ENCODE peak calls at places on chromosomes 13 and 19, in five cellular contexts. One of them, this sample, is unnamed.

GRCh38 chr19:34734601-34735103 is 609 bp downstream of the ZNF181 start:
- DNase-seq in fibroblast of lung: no peak
- DNase-seq in AG04449: no peak
- DNase-seq in uterus: no peak
- DNase-seq in astrocyte of the spinal cord: no peak
- DNase-seq in this sample: no peak

GRCh38 chr13:29279859-29280258 is 315.6 kb downstream of the SLC7A1 start:
- DNase-seq in AG04449: no peak
- DNase-seq in uterus: no peak
- DNase-seq in astrocyte of the spinal cord: no peak
- DNase-seq in fibroblast of lung: no peak
- DNase-seq in this sample: no peak

GRCh38 chr19:14113762-14114414 is 3.7 kb downstream of the PRKACA start:
- DNase-seq in AG04449: no peak
- DNase-seq in astrocyte of the spinal cord: no peak
- DNase-seq in uterus: no peak
- DNase-seq in fibroblast of lung: no peak
- DNase-seq in this sample: no peak

GRCh38 chr19:43984687-43985000 is 656 bp downstream of the ZNF155 start:
- DNase-seq in AG04449: no peak
- DNase-seq in fibroblast of lung: no peak
- DNase-seq in uterus: no peak
- DNase-seq in astrocyte of the spinal cord: no peak
- DNase-seq in this sample: no peak

GRCh38 chr19:52492991-52493470 is 34.4 kb upstream of the ZNF808 start:
- DNase-seq in uterus: peak
- DNase-seq in fibroblast of lung: no peak
- DNase-seq in AG04449: no peak
- DNase-seq in astrocyte of the spinal cord: no peak
- DNase-seq in this sample: no peak

GRCh38 chr13:27968316-27969072 is 621 bp downstream of the CDX2 start:
- DNase-seq in astrocyte of the spinal cord: no peak
- DNase-seq in uterus: no peak
- DNase-seq in fibroblast of lung: no peak
- DNase-seq in AG04449: no peak
- DNase-seq in this sample: no peak

GRCh38 chr19:6015841-6016545 is 38.1 kb upstream of the RANBP3 start:
- DNase-seq in AG04449: no peak
- DNase-seq in fibroblast of lung: no peak
- DNase-seq in uterus: no peak
- DNase-seq in astrocyte of the spinal cord: no peak
- DNase-seq in this sample: no peak

GRCh38 chr19:43618921-43619261 is 538 bp downstream of the ZNF428 start:
- DNase-seq in uterus: no peak
- DNase-seq in AG04449: no peak
- DNase-seq in astrocyte of the spinal cord: no peak
- DNase-seq in fibroblast of lung: no peak
- DNase-seq in this sample: peak

GRCh38 chr19:6227941-6228325 is 51.8 kb downstream of the MLLT1 start:
- DNase-seq in fibroblast of lung: no peak
- DNase-seq in uterus: no peak
- DNase-seq in astrocyte of the spinal cord: no peak
- DNase-seq in AG04449: no peak
- DNase-seq in this sample: no peak

GRCh38 chr19:11538232-11539036 is at the start of gene CNN1:
- DNase-seq in AG04449: no peak
- DNase-seq in astrocyte of the spinal cord: peak
- DNase-seq in uterus: peak
- DNase-seq in fibroblast of lung: peak
- DNase-seq in this sample: peak

GRCh38 chr19:35439921-35440320 is 8.1 kb upstream of the FFAR2 start:
- DNase-seq in fibroblast of lung: no peak
- DNase-seq in AG04449: no peak
- DNase-seq in astrocyte of the spinal cord: no peak
- DNase-seq in uterus: no peak
- DNase-seq in this sample: no peak

GRCh38 chr13:25232937-25233515 is 54.3 kb downstream of the MTMR6 start:
- DNase-seq in AG04449: no peak
- DNase-seq in astrocyte of the spinal cord: peak
- DNase-seq in fibroblast of lung: peak
- DNase-seq in uterus: no peak
- DNase-seq in this sample: peak

GRCh38 chr13:34867590-34867989 is 74.5 kb upstream of the NBEA start:
- DNase-seq in fibroblast of lung: peak
- DNase-seq in astrocyte of the spinal cord: peak
- DNase-seq in AG04449: peak
- DNase-seq in uterus: no peak
- DNase-seq in this sample: peak

GRCh38 chr13:112247471-112248405 is 128.4 kb upstream of the SPACA7 start:
- DNase-seq in AG04449: no peak
- DNase-seq in fibroblast of lung: no peak
- DNase-seq in astrocyte of the spinal cord: no peak
- DNase-seq in uterus: no peak
- DNase-seq in this sample: no peak

GRCh38 chr19:38221919-38222828 is 1.8 kb downstream of the DPF1 start:
- DNase-seq in astrocyte of the spinal cord: no peak
- DNase-seq in AG04449: no peak
- DNase-seq in uterus: no peak
- DNase-seq in fibroblast of lung: no peak
- DNase-seq in this sample: no peak

GRCh38 chr13:33639640-33640080 is 178.3 kb upstream of the RFC3 start:
- DNase-seq in fibroblast of lung: no peak
- DNase-seq in uterus: no peak
- DNase-seq in AG04449: no peak
- DNase-seq in astrocyte of the spinal cord: no peak
- DNase-seq in this sample: no peak

DNA sequence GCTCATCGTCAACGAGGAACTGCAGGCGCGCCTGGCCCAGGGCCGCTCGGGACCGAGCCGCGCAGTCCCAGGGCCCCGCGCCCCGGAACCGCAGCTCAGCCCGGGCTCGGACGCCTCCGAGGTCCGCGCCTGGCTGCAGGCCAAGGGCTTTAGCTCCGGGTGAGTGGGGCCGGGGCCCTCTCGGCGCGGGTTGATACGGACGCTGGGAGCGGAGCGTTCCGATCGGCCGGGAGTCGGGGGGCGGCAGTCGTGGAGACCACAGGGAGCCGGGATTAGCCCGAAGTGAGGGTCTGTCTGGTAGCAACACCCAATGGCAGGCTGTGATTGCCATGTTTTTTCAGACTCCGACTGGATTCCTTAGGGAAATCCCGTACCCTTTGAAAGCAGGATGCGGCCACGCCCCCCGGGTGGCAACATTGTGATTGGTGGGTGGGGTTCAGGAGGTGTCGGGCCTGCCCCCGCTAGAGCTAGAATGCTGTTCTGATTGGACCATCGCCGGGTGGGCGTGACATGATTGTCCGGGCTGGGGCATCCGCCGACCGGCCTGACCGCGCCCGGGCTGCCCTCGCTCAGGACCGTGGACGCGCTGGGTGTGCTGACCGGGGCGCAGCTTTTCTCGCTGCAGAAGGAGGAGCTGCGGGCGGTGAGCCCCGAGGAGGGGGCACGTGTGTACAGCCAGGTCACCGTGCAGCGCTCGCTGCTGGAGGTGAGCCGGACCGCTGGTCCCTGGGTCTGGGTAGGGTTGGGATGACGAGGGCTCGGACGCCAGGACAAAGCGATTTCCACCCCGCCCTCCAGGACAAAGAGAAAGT is 11.3 kb downstream of the EPS8L1 start:
- DNase-seq in astrocyte of the spinal cord: peak
- DNase-seq in AG04449: peak
- DNase-seq in fibroblast of lung: peak
- DNase-seq in uterus: peak
- DNase-seq in this sample: peak
- H3K4me3 ChIP-seq in astrocyte of the spinal cord: peak
- H3K4me3 ChIP-seq in AG04449: peak
- H3K4me3 ChIP-seq in fibroblast of lung: peak
- H3K4me3 ChIP-seq in uterus: peak
- H3K4me3 ChIP-seq in this sample: peak

GRCh38 chr19:29670255-29670654 is 5.0 kb downstream of the PLEKHF1 start:
- DNase-seq in fibroblast of lung: no peak
- DNase-seq in AG04449: no peak
- DNase-seq in astrocyte of the spinal cord: no peak
- DNase-seq in uterus: no peak
- DNase-seq in this sample: no peak

GRCh38 chr19:29672933-29673336 is 7.7 kb downstream of the PLEKHF1 start:
- DNase-seq in AG04449: no peak
- DNase-seq in astrocyte of the spinal cord: no peak
- DNase-seq in uterus: no peak
- DNase-seq in fibroblast of lung: no peak
- DNase-seq in this sample: no peak

GRCh38 chr19:29672319-29672932 is 7.2 kb downstream of the PLEKHF1 start:
- DNase-seq in astrocyte of the spinal cord: no peak
- DNase-seq in uterus: no peak
- DNase-seq in AG04449: no peak
- DNase-seq in fibroblast of lung: no peak
- DNase-seq in this sample: no peak

GRCh38 chr19:29673451-29674371 is 8.4 kb downstream of the PLEKHF1 start:
- DNase-seq in astrocyte of the spinal cord: no peak
- DNase-seq in fibroblast of lung: no peak
- DNase-seq in uterus: no peak
- DNase-seq in AG04449: no peak
- DNase-seq in this sample: no peak

GRCh38 chr19:29671393-29672076 is 6.3 kb downstream of the PLEKHF1 start:
- DNase-seq in astrocyte of the spinal cord: peak
- DNase-seq in uterus: peak
- DNase-seq in AG04449: no peak
- DNase-seq in fibroblast of lung: no peak
- DNase-seq in this sample: peak
- TF ChIP-seq CTCF in astrocyte of the spinal cord: no peak
- TF ChIP-seq CTCF in uterus: no peak
- TF ChIP-seq CTCF in AG04449: no peak
- TF ChIP-seq CTCF in fibroblast of lung: no peak
- TF ChIP-seq CTCF in this sample: peak

GRCh38 chr19:16190736-16191135 is 5.5 kb downstream of the FAM32A start:
- DNase-seq in fibroblast of lung: no peak
- DNase-seq in uterus: no peak
- DNase-seq in astrocyte of the spinal cord: no peak
- DNase-seq in AG04449: no peak
- DNase-seq in this sample: no peak

GRCh38 chr19:16191216-16191908 is 6.2 kb downstream of the FAM32A start:
- DNase-seq in fibroblast of lung: no peak
- DNase-seq in astrocyte of the spinal cord: no peak
- DNase-seq in uterus: no peak
- DNase-seq in AG04449: no peak
- DNase-seq in this sample: no peak

GRCh38 chr19:16193466-16193865 is 4.2 kb upstream of the AP1M1 start:
- DNase-seq in uterus: no peak
- DNase-seq in fibroblast of lung: no peak
- DNase-seq in astrocyte of the spinal cord: no peak
- DNase-seq in AG04449: no peak
- DNase-seq in this sample: no peak

GRCh38 chr19:16188521-16188920 is 3.3 kb downstream of the FAM32A start:
- DNase-seq in AG04449: no peak
- DNase-seq in fibroblast of lung: no peak
- DNase-seq in uterus: no peak
- DNase-seq in astrocyte of the spinal cord: no peak
- DNase-seq in this sample: no peak

DNA sequence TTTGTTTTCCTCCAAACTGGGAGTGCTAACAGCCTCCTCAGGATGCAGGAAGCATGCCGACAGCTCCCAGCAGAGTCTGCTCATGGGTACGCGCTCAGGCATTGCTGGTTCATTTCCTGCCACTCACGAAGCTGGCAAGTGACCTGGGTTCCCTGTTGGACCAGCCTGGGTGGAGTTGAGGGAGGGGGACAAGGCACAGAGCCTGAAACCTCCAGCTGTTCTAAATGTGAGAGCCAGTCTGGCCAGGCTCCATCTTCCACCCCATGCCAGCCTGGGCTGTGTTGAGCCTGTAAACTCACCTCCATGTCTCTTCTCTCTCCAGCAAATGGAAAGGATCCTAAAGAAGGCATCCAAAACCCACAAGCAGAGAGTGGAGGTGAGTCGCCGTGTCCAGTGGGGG is 5.0 kb downstream of the FAM32A start:
- DNase-seq in uterus: no peak
- DNase-seq in AG04449: no peak
- DNase-seq in astrocyte of the spinal cord: no peak
- DNase-seq in fibroblast of lung: no peak
- DNase-seq in this sample: no peak
- H3K4me3 ChIP-seq in uterus: no peak
- H3K4me3 ChIP-seq in AG04449: no peak
- H3K4me3 ChIP-seq in astrocyte of the spinal cord: no peak
- H3K4me3 ChIP-seq in fibroblast of lung: no peak
- H3K4me3 ChIP-seq in this sample: no peak

DNA sequence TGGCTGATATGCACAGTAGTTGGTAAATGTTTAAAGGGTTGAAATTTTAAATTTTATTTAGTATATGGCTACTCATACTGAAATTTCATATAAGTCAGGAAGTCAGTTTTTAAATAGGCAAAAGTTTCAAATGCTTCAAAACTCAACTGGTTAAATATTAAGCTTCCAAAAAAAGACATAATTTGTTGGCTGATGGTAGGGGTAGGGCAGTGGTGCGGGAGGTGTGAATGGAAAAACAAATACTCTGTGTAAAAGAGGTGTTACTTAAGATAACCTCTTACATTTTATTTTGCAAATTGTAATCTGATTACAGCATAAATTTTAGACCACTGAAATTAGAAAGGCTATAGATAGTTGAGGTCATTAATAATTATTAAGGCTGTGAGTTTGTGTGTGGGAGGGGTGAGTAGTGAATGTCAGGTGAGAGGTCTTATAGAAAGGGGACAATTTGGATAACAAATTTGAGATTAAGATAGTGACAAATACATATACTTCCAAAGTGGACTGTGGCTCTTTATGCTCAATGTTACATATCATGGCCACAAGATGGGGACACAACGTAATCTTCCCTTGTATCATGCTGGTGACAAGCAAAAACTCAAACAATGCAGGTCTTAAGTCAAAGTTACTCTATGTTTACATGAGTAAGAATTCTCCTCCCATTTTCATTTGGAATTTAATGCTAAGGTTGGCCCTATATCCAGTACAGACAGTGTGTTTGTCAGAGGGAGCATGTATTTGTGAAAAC is 36.6 kb upstream of the OXGR1 start:
- DNase-seq in fibroblast of lung: peak
- DNase-seq in AG04449: no peak
- DNase-seq in astrocyte of the spinal cord: peak
- DNase-seq in uterus: no peak
- DNase-seq in this sample: peak
- TF ChIP-seq CTCF in fibroblast of lung: no peak
- TF ChIP-seq CTCF in AG04449: no peak
- TF ChIP-seq CTCF in astrocyte of the spinal cord: peak
- TF ChIP-seq CTCF in uterus: no peak
- TF ChIP-seq CTCF in this sample: peak

GRCh38 chr19:56111601-56112312 is 9.3 kb downstream of the ZNF787 start:
- DNase-seq in astrocyte of the spinal cord: no peak
- DNase-seq in uterus: no peak
- DNase-seq in fibroblast of lung: no peak
- DNase-seq in AG04449: no peak
- DNase-seq in this sample: no peak
- H3K4me3 ChIP-seq in astrocyte of the spinal cord: no peak
- H3K4me3 ChIP-seq in uterus: no peak
- H3K4me3 ChIP-seq in fibroblast of lung: no peak
- H3K4me3 ChIP-seq in AG04449: no peak
- H3K4me3 ChIP-seq in this sample: no peak

DNA sequence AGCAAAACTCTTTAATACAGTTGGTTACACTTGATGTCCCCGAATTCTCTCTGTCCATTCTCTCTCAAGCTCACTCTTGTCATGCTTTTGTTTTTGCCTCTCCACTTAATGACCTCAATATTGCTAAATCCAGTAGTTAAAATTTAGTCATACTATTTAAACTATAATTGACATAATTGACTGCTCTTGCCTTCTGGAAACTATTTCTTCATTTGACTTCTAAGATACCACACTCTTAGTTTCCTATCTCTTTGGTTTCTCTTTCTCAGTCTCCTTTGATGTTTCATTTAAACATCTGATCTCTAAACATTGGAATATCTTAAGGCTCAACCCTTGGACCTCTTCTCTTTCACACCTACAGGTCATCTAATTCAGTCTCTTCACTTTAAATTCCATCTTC is 211.3 kb downstream of the COG6 start:
- DNase-seq in fibroblast of lung: no peak
- DNase-seq in AG04449: no peak
- DNase-seq in astrocyte of the spinal cord: no peak
- DNase-seq in uterus: no peak
- DNase-seq in this sample: no peak
- TF ChIP-seq CTCF in fibroblast of lung: no peak
- TF ChIP-seq CTCF in AG04449: no peak
- TF ChIP-seq CTCF in astrocyte of the spinal cord: no peak
- TF ChIP-seq CTCF in uterus: no peak
- TF ChIP-seq CTCF in this sample: no peak

This sample was measured in fibroblast of mammary gland.